ENCODE peak calls at places on chromosomes 12 and 14, in nine cellular contexts. Q is glutamatergic neuron; R is CD8-positive, alpha-beta T cell; Y is fibroblast of the aortic adventitia; H is MM.1S; P is mammary epithelial cell; X is HFFc6; B is nephron progenitor cell; A is esophagus muscularis mucosa. S is an unnamed sample.
A peak's percentile ranks its signal among the peaks of the same experiment; 100 is the strongest.

GRCh38 chr14:25003537-25003936 is 46.4 kb downstream of the STXBP6 start:
- DNase-seq in Y (peak; percentile 64), R (no peak), H (no peak), B (no peak), P (peak; percentile 76), Q (no peak), A (no peak), X (peak; percentile 65), S (no peak)

GRCh38 chr14:94129758-94130414 is 482 bp upstream of the IFI27L2 start:
- DNase-seq in X (no peak), B (peak; percentile 45), H (peak; percentile 17), Q (peak; percentile 40), R (no peak), A (peak; percentile 92), Y (peak; percentile 65), P (peak; percentile 69), S (no peak)

GRCh38 chr12:132966676-132967415 is 10.7 kb upstream of the ZNF605 start:
- DNase-seq in Q (no peak), P (no peak), A (no peak), B (no peak), R (no peak), H (no peak), X (no peak), Y (no peak), S (no peak)

GRCh38 chr12:41368006-41368405 is 179.9 kb downstream of the PDZRN4 start:
- DNase-seq in P (no peak), Q (no peak), X (no peak), R (no peak), B (no peak), H (peak; percentile 12), Y (no peak), A (no peak), S (no peak)

GRCh38 chr14:60618200-60618599 is 31.1 kb downstream of the SIX1 start:
- DNase-seq in Q (no peak), A (no peak), Y (no peak), P (no peak), R (no peak), X (no peak), H (no peak), B (no peak), S (no peak)

GRCh38 chr12:9707864-9708808 is 24.8 kb downstream of the CLECL1 start:
- DNase-seq in P (peak; percentile 29), H (peak; percentile 70), B (peak; percentile 49), Y (peak; percentile 74), R (peak; percentile 54), A (no peak), X (peak; percentile 54), Q (peak; percentile 59), S (peak; percentile 55)

GRCh38 chr12:54041097-54041690 is 8.3 kb downstream of the HOXC5 start:
- DNase-seq in Y (no peak), H (no peak), Q (no peak), B (no peak), X (no peak), P (no peak), A (no peak), R (no peak), S (no peak)

GRCh38 chr14:41873379-41874034 is 266.8 kb downstream of the LRFN5 start:
- DNase-seq in A (no peak), X (no peak), P (no peak), B (no peak), Q (no peak), H (no peak), R (no peak), Y (peak; percentile 25), S (no peak)

GRCh38 chr12:98341732-98342131 is 173.7 kb upstream of the TMPO start:
- DNase-seq in Q (no peak), P (no peak), X (no peak), B (no peak), A (peak; percentile 19), R (no peak), Y (no peak), H (no peak), S (no peak)

GRCh38 chr12:123937707-123938600 is 34.7 kb downstream of the CCDC92 start:
- DNase-seq in H (peak; percentile 50), Q (no peak), X (no peak), R (peak; percentile 39), A (no peak), B (no peak), Y (no peak), P (no peak), S (no peak)

GRCh38 chr12:68510394-68510793 is 100.3 kb upstream of the RAP1B start:
- DNase-seq in Y (no peak), B (no peak), H (no peak), R (no peak), A (no peak), Q (no peak), X (no peak), P (peak; percentile 50), S (no peak)

GRCh38 chr14:23351681-23352505 is 794 bp downstream of the SLC22A17 start:
- DNase-seq in B (peak; percentile 56), Y (no peak), X (no peak), A (no peak), H (no peak), Q (peak; percentile 64), P (no peak), R (no peak), S (no peak)

GRCh38 chr12:46135750-46136149 is 133.1 kb downstream of the SLC38A1 start:
- DNase-seq in X (no peak), B (no peak), R (no peak), Y (no peak), H (no peak), Q (no peak), P (no peak), A (no peak), S (no peak)

GRCh38 chr12:46134205-46134811 is 134.5 kb downstream of the SLC38A1 start:
- DNase-seq in P (no peak), B (no peak), Q (no peak), A (no peak), Y (peak; percentile 17), H (no peak), R (no peak), X (no peak), S (no peak)

GRCh38 chr12:46133751-46134150 is 135.1 kb downstream of the SLC38A1 start:
- DNase-seq in A (no peak), R (no peak), B (no peak), P (no peak), Y (peak; percentile 27), Q (no peak), X (no peak), H (no peak), S (no peak)

GRCh38 chr12:46134852-46135251 is 134.0 kb downstream of the SLC38A1 start:
- DNase-seq in A (no peak), B (no peak), Y (no peak), H (no peak), R (no peak), Q (no peak), P (no peak), X (no peak), S (no peak)

GRCh38 chr12:46131729-46132128 is 137.1 kb downstream of the SLC38A1 start:
- DNase-seq in R (no peak), B (no peak), H (peak; percentile 15), Y (peak; percentile 10), X (peak; percentile 5), Q (no peak), P (no peak), A (no peak), S (no peak)
- TF ChIP-seq CTCF in R (no peak), B (no peak), H (no peak), Y (peak; percentile 17), X (peak; percentile 49), Q (no peak), P (peak; percentile 27), A (peak; percentile 12), S (no peak)

GRCh38 chr12:6939187-6939540 is 4.5 kb upstream of the RNU7-1 start:
- DNase-seq in Y (no peak), A (no peak), B (no peak), H (no peak), Q (no peak), R (no peak), X (no peak), P (no peak), S (no peak)

GRCh38 chr12:6936642-6937480 is 6.8 kb upstream of the RNU7-1 start:
- DNase-seq in B (no peak), P (no peak), Y (no peak), X (no peak), R (no peak), A (no peak), Q (no peak), H (no peak), S (no peak)

GRCh38 chr12:6938353-6939186 is 5.0 kb upstream of the RNU7-1 start:
- DNase-seq in R (no peak), Y (no peak), Q (no peak), P (no peak), X (no peak), A (no peak), H (no peak), B (no peak), S (no peak)

GRCh38 chr12:6936378-6936638 is 7.3 kb upstream of the RNU7-1 start:
- DNase-seq in X (no peak), Q (no peak), B (no peak), P (no peak), H (no peak), R (no peak), Y (no peak), A (no peak), S (no peak)

DNA sequence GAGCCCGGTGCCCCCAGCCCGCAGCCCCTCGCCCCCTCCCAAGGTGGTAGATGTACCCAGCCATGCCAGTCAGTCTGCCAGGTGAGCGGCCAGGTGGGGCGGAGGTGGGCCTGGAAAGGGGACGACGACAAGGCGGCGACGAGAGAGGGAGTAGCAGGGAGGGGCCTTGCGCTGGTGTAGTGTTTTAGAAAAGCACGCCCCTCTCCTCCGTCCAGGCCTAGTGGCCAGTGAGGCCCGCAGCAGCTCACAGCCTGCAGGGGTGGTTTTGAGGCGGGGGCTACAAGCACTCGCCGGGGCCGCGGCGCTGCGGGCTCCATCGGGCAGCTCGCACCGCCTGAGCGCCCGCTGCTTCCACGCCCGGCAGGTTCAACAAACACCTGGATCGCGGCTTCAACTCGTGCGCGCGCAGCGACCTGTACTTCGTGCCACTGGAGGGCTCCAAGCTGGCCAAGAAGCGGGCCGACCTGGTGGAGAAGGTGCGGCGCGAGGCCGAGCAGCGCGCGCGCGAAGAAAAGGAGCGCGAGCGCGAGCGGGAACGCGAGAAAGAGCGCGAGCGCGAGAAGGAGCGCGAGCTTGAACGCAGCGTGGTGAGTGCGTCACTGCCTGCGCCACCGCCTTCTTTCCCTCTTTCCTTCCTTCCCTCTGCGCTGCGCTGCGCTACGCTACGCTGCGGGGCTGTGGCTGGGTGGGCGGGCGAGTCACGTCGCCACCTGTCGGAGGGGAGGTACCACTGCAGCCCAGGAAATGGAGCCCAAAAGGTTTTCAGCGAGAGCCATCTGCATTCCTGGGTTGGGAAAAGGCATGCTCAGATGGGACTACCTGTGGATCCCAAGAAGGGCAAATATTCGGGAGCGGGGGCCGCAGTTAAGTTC is 5.9 kb upstream of the RNU7-1 start:
- DNase-seq in P (peak; percentile 95), Q (peak; percentile 91), Y (peak; percentile 92), X (peak; percentile 90), A (peak; percentile 98), R (peak; percentile 90), B (peak; percentile 90), H (peak; percentile 97), S (peak; percentile 87)
- TF ChIP-seq CTCF in P (peak; percentile 96), Q (peak; percentile 93), Y (peak; percentile 97), X (peak; percentile 95), A (peak; percentile 97), R (peak; percentile 90), B (peak; percentile 87), H (peak; percentile 94), S (peak; percentile 94)

GRCh38 chr14:68688872-68689371 is 103.9 kb downstream of the ZFP36L1 start:
- DNase-seq in B (peak; percentile 45), P (no peak), X (peak; percentile 46), Q (no peak), A (no peak), R (no peak), H (no peak), Y (peak; percentile 81), S (no peak)
- TF ChIP-seq CTCF in B (no peak), P (no peak), X (peak; percentile 24), Q (no peak), A (no peak), R (no peak), H (no peak), Y (peak; percentile 20), S (peak; percentile 18)

GRCh38 chr12:65123435-65124063 is 2.4 kb upstream of the WIF1 start:
- DNase-seq in Q (no peak), P (peak; percentile 6), A (no peak), Y (peak; percentile 54), X (peak; percentile 22), H (peak; percentile 56), R (no peak), B (peak; percentile 27), S (no peak)
- TF ChIP-seq CTCF in Q (peak; percentile 85), P (peak; percentile 78), A (peak; percentile 54), Y (peak; percentile 67), X (peak; percentile 91), H (peak; percentile 65), R (peak; percentile 44), B (peak; percentile 67), S (peak; percentile 50)